ENCODE peak calls at places on chromosomes 13 and 19, in six cellular contexts. One of them, this sample, is unnamed.

GRCh38 chr13:50389726-50390125 is 374.5 kb downstream of the KCNRG start:
- DNase-seq in endothelial cell of umbilical vein: peak; percentile 92
- DNase-seq in right atrium auricular region: no peak
- DNase-seq in tibial artery: no peak
- DNase-seq in keratinocyte: no peak
- DNase-seq in breast epithelium: no peak
- DNase-seq in this sample: no peak

GRCh38 chr19:37466277-37466797 is 907 bp downstream of the ZNF569 start:
- DNase-seq in endothelial cell of umbilical vein: no peak
- DNase-seq in right atrium auricular region: no peak
- DNase-seq in tibial artery: no peak
- DNase-seq in keratinocyte: no peak
- DNase-seq in breast epithelium: no peak
- DNase-seq in this sample: no peak

GRCh38 chr19:51654783-51655182 is 8.2 kb upstream of the SIGLEC14 start:
- DNase-seq in endothelial cell of umbilical vein: no peak
- DNase-seq in right atrium auricular region: no peak
- DNase-seq in tibial artery: no peak
- DNase-seq in keratinocyte: no peak
- DNase-seq in breast epithelium: no peak
- DNase-seq in this sample: no peak

GRCh38 chr19:15129856-15130580 is 22.8 kb downstream of the SYDE1 start:
- DNase-seq in endothelial cell of umbilical vein: no peak
- DNase-seq in right atrium auricular region: no peak
- DNase-seq in tibial artery: no peak
- DNase-seq in keratinocyte: peak; percentile 33
- DNase-seq in breast epithelium: no peak
- DNase-seq in this sample: no peak

GRCh38 chr13:76925115-76925514 is 23.2 kb upstream of the ACOD1 start:
- DNase-seq in endothelial cell of umbilical vein: no peak
- DNase-seq in right atrium auricular region: no peak
- DNase-seq in tibial artery: no peak
- DNase-seq in keratinocyte: no peak
- DNase-seq in breast epithelium: no peak
- DNase-seq in this sample: no peak

GRCh38 chr13:35978607-35979316 is 152.4 kb downstream of the DCLK1 start:
- DNase-seq in endothelial cell of umbilical vein: peak; percentile 78
- DNase-seq in right atrium auricular region: no peak
- DNase-seq in tibial artery: no peak
- DNase-seq in keratinocyte: no peak
- DNase-seq in breast epithelium: no peak
- DNase-seq in this sample: no peak

GRCh38 chr19:58409010-58409790 is 751 bp downstream of the ZNF584 start:
- DNase-seq in endothelial cell of umbilical vein: peak; percentile 34
- DNase-seq in right atrium auricular region: no peak
- DNase-seq in tibial artery: peak; percentile 62
- DNase-seq in keratinocyte: no peak
- DNase-seq in breast epithelium: peak; percentile 52
- DNase-seq in this sample: no peak

GRCh38 chr19:46605356-46605821 is 4.3 kb downstream of the CALM3 start:
- DNase-seq in endothelial cell of umbilical vein: no peak
- DNase-seq in right atrium auricular region: peak; percentile 60
- DNase-seq in tibial artery: peak; percentile 79
- DNase-seq in keratinocyte: no peak
- DNase-seq in breast epithelium: peak; percentile 40
- DNase-seq in this sample: no peak

GRCh38 chr19:38346837-38347236 is 11.2 kb downstream of the CATSPERG start:
- DNase-seq in endothelial cell of umbilical vein: no peak
- DNase-seq in right atrium auricular region: no peak
- DNase-seq in tibial artery: no peak
- DNase-seq in keratinocyte: no peak
- DNase-seq in breast epithelium: no peak
- DNase-seq in this sample: no peak

GRCh38 chr19:18174983-18175382 is 1.4 kb downstream of the IFI30 start:
- DNase-seq in endothelial cell of umbilical vein: no peak
- DNase-seq in right atrium auricular region: no peak
- DNase-seq in tibial artery: no peak
- DNase-seq in keratinocyte: no peak
- DNase-seq in breast epithelium: no peak
- DNase-seq in this sample: no peak

GRCh38 chr19:16593181-16593580 is 21.0 kb upstream of the SLC35E1 start:
- DNase-seq in endothelial cell of umbilical vein: no peak
- DNase-seq in right atrium auricular region: no peak
- DNase-seq in tibial artery: no peak
- DNase-seq in keratinocyte: no peak
- DNase-seq in breast epithelium: no peak
- DNase-seq in this sample: no peak

GRCh38 chr13:30192320-30193093 is 114.8 kb downstream of the KATNAL1 start:
- DNase-seq in endothelial cell of umbilical vein: no peak
- DNase-seq in right atrium auricular region: no peak
- DNase-seq in tibial artery: no peak
- DNase-seq in keratinocyte: no peak
- DNase-seq in breast epithelium: no peak
- DNase-seq in this sample: no peak

GRCh38 chr19:41411682-41412265 is 14.2 kb downstream of the BCKDHA start:
- DNase-seq in endothelial cell of umbilical vein: no peak
- DNase-seq in right atrium auricular region: no peak
- DNase-seq in tibial artery: no peak
- DNase-seq in keratinocyte: no peak
- DNase-seq in breast epithelium: no peak
- DNase-seq in this sample: peak; percentile 54

GRCh38 chr13:107835339-107836018 is 379.9 kb downstream of the LIG4 start:
- DNase-seq in endothelial cell of umbilical vein: no peak
- DNase-seq in right atrium auricular region: no peak
- DNase-seq in tibial artery: no peak
- DNase-seq in keratinocyte: no peak
- DNase-seq in breast epithelium: no peak
- DNase-seq in this sample: no peak

GRCh38 chr19:49894011-49894664 is 2.5 kb downstream of the IL4I1 start:
- DNase-seq in endothelial cell of umbilical vein: no peak
- DNase-seq in right atrium auricular region: no peak
- DNase-seq in tibial artery: no peak
- DNase-seq in keratinocyte: no peak
- DNase-seq in breast epithelium: no peak
- DNase-seq in this sample: no peak

GRCh38 chr13:109669234-109669612 is 117.2 kb downstream of the IRS2 start:
- DNase-seq in endothelial cell of umbilical vein: no peak
- DNase-seq in right atrium auricular region: no peak
- DNase-seq in tibial artery: no peak
- DNase-seq in keratinocyte: no peak
- DNase-seq in breast epithelium: no peak
- DNase-seq in this sample: no peak

GRCh38 chr13:113141591-113141950 is 16.9 kb upstream of the PROZ start:
- DNase-seq in endothelial cell of umbilical vein: no peak
- DNase-seq in right atrium auricular region: no peak
- DNase-seq in tibial artery: peak; percentile 50
- DNase-seq in keratinocyte: no peak
- DNase-seq in breast epithelium: peak; percentile 35
- DNase-seq in this sample: no peak

GRCh38 chr13:113137656-113138292 is 15.2 kb downstream of the F10 start:
- DNase-seq in endothelial cell of umbilical vein: no peak
- DNase-seq in right atrium auricular region: no peak
- DNase-seq in tibial artery: no peak
- DNase-seq in keratinocyte: no peak
- DNase-seq in breast epithelium: no peak
- DNase-seq in this sample: no peak

GRCh38 chr13:113140677-113141590 is 17.5 kb upstream of the PROZ start:
- DNase-seq in endothelial cell of umbilical vein: no peak
- DNase-seq in right atrium auricular region: no peak
- DNase-seq in tibial artery: peak; percentile 58
- DNase-seq in keratinocyte: no peak
- DNase-seq in breast epithelium: peak; percentile 45
- DNase-seq in this sample: no peak

GRCh38 chr13:113139580-113139979 is 17.0 kb downstream of the F10 start:
- DNase-seq in endothelial cell of umbilical vein: no peak
- DNase-seq in right atrium auricular region: no peak
- DNase-seq in tibial artery: no peak
- DNase-seq in keratinocyte: no peak
- DNase-seq in breast epithelium: no peak
- DNase-seq in this sample: no peak

GRCh38 chr13:113138792-113139551 is 16.4 kb downstream of the F10 start:
- DNase-seq in endothelial cell of umbilical vein: no peak
- DNase-seq in right atrium auricular region: no peak
- DNase-seq in tibial artery: peak; percentile 48
- DNase-seq in keratinocyte: no peak
- DNase-seq in breast epithelium: peak; percentile 27
- DNase-seq in this sample: no peak
- H3K27ac ChIP-seq in endothelial cell of umbilical vein: no peak overlapping the region
- H3K27ac ChIP-seq in right atrium auricular region: no peak overlapping the region
- H3K27ac ChIP-seq in tibial artery: no peak overlapping the region
- H3K27ac ChIP-seq in keratinocyte: no peak overlapping the region
- H3K27ac ChIP-seq in breast epithelium: no peak overlapping the region
- H3K27ac ChIP-seq in this sample: no peak overlapping the region

DNA sequence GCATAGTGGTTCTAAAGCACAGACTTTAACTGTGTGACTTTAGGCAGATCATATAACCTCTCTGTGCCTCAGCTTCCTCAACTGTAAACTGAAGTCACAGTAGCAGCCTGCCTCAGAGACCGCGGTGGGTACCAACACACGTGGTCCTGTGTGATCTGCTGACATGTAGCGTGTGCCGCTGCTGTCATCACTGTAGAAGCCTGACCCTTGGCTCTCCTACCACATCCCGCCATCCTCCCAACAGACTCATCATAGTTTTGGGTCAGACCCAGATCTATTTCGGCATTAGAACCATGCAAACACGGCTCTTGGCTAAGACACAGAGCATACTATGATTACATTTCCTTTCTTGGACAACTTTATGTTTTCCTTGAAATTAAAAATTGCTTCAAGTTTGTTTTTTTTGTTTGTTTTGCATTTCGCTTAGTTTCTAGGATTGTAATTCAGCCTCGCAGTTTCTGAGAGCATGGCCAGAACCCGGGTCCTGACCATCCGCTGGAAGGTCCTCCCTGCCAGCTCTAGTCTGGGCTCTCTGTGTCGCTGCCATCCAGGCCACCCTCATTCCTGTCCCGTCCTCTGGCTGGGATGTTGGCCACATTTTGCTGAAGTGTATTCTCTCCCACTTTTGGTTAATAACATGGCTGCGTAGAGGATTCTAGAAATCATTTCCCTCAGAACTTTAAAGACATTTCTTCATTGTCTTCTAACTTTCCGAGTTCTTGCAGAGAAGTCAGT is 53.0 kb downstream of the GGACT start:
- DNase-seq in endothelial cell of umbilical vein: no peak
- DNase-seq in right atrium auricular region: peak; percentile 50
- DNase-seq in tibial artery: no peak
- DNase-seq in keratinocyte: no peak
- DNase-seq in breast epithelium: no peak
- DNase-seq in this sample: no peak
- H3K4me3 ChIP-seq in endothelial cell of umbilical vein: no peak overlapping the region
- H3K4me3 ChIP-seq in right atrium auricular region: no peak overlapping the region
- H3K4me3 ChIP-seq in tibial artery: no peak overlapping the region
- H3K4me3 ChIP-seq in keratinocyte: no peak overlapping the region
- H3K4me3 ChIP-seq in breast epithelium: no peak overlapping the region
- H3K4me3 ChIP-seq in this sample: no peak overlapping the region

GRCh38 chr19:5829567-5830315 is 9.8 kb downstream of the FUT6 start:
- DNase-seq in endothelial cell of umbilical vein: no peak
- DNase-seq in right atrium auricular region: no peak
- DNase-seq in tibial artery: no peak
- DNase-seq in keratinocyte: no peak
- DNase-seq in breast epithelium: no peak
- DNase-seq in this sample: no peak

GRCh38 chr19:5828661-5829566 is 10.6 kb downstream of the FUT6 start:
- DNase-seq in endothelial cell of umbilical vein: peak; percentile 16
- DNase-seq in right atrium auricular region: no peak
- DNase-seq in tibial artery: no peak
- DNase-seq in keratinocyte: no peak
- DNase-seq in breast epithelium: no peak
- DNase-seq in this sample: no peak

GRCh38 chr19:5827891-5828660 is 11.4 kb downstream of the FUT6 start:
- DNase-seq in endothelial cell of umbilical vein: peak; percentile 97
- DNase-seq in right atrium auricular region: peak; percentile 87
- DNase-seq in tibial artery: peak; percentile 84
- DNase-seq in keratinocyte: peak; percentile 54
- DNase-seq in breast epithelium: peak; percentile 74
- DNase-seq in this sample: peak; percentile 46

GRCh38 chr19:5826531-5827341 is 12.8 kb downstream of the FUT6 start:
- DNase-seq in endothelial cell of umbilical vein: no peak
- DNase-seq in right atrium auricular region: peak; percentile 61
- DNase-seq in tibial artery: no peak
- DNase-seq in keratinocyte: no peak
- DNase-seq in breast epithelium: peak; percentile 71
- DNase-seq in this sample: no peak

DNA sequence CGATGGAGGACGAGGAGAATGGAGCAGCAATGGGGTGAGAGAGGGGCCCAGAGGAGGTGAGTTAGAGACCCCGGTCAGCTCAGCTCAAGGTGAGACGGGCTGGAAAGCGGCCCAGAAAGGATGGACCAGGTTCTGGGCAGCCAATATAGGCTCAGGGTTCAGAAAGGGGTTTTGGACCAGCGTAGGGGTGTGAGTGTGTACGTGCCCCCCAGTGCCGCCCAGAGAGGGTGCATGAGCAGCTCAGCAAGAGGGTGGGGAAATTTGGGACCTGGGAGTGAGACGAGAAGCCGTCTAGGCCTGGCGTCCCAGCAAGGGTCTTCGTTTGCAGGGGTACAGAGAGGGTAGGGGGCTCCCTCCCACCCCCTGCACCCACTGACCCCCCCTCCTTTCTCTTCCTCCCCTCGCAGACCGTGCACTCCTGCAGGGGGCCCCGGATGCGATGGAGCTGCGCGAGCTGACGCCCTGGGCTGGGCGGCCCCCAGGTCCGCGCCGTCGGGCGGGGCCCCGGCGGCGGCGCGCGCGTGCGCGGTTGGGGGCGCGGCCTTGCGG is 12.1 kb downstream of the FUT6 start:
- DNase-seq in endothelial cell of umbilical vein: no peak
- DNase-seq in right atrium auricular region: no peak
- DNase-seq in tibial artery: no peak
- DNase-seq in keratinocyte: no peak
- DNase-seq in breast epithelium: no peak
- DNase-seq in this sample: no peak
- H3K27ac ChIP-seq in endothelial cell of umbilical vein: no peak overlapping the region
- H3K27ac ChIP-seq in right atrium auricular region: peak overlapping the region; percentile 96
- H3K27ac ChIP-seq in tibial artery: no peak overlapping the region
- H3K27ac ChIP-seq in keratinocyte: no peak overlapping the region
- H3K27ac ChIP-seq in breast epithelium: no peak overlapping the region
- H3K27ac ChIP-seq in this sample: no peak overlapping the region

GRCh38 chr19:13986348-13986904 is 19.7 kb downstream of the RFX1 start:
- DNase-seq in endothelial cell of umbilical vein: peak; percentile 90
- DNase-seq in right atrium auricular region: peak; percentile 90
- DNase-seq in tibial artery: peak; percentile 90
- DNase-seq in keratinocyte: no peak
- DNase-seq in breast epithelium: no peak
- DNase-seq in this sample: peak; percentile 61
- H3K4me3 ChIP-seq in endothelial cell of umbilical vein: no peak overlapping the region
- H3K4me3 ChIP-seq in right atrium auricular region: peak overlapping the region; percentile 3
- H3K4me3 ChIP-seq in tibial artery: no peak overlapping the region
- H3K4me3 ChIP-seq in keratinocyte: no peak overlapping the region
- H3K4me3 ChIP-seq in breast epithelium: peak overlapping the region; percentile 4
- H3K4me3 ChIP-seq in this sample: no peak overlapping the region

DNA sequence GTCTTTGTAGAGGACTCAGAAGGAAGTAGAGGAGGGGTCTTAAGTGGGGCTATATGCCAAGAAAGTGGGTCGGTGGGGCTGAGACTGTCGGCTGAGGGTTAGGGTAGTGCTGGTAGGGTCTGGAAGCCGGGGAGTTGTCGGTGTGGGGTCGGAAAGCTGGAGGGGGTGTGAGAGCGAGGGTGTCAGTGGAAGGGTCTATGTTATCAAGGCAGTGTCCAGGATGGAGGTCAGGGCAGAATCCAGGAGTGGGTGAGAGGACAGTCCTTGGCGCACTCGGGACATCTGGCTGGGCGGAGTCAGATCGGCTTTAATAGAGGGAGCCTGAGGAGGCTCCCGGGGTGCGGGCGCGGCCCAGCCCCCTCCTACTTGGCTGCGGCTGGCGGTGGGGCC is 1.7 kb downstream of the HSPB6 start:
- DNase-seq in endothelial cell of umbilical vein: no peak
- DNase-seq in right atrium auricular region: no peak
- DNase-seq in tibial artery: no peak
- DNase-seq in keratinocyte: no peak
- DNase-seq in breast epithelium: no peak
- DNase-seq in this sample: no peak
- H3K27ac ChIP-seq in endothelial cell of umbilical vein: no peak overlapping the region
- H3K27ac ChIP-seq in right atrium auricular region: peak overlapping the region; percentile 98
- H3K27ac ChIP-seq in tibial artery: peak overlapping the region; percentile 100
- H3K27ac ChIP-seq in keratinocyte: no peak overlapping the region
- H3K27ac ChIP-seq in breast epithelium: peak overlapping the region; percentile 98
- H3K27ac ChIP-seq in this sample: no peak overlapping the region